ENCODE peak calls at places on chromosomes 6 and 20, in ten cellular contexts. R is neural progenitor cell, Q is GM06990, Y is psoas muscle, P is cardiac muscle cell, Z is HCT116, U is PC-3, X is sigmoid colon, O is endodermal cell, M is adrenal gland. G is an unnamed sample.

GRCh38 chr6:105310371-105310770 is 92.5 kb downstream of the PREP start:
- DNase-seq in Z (no peak), U (no peak), Q (no peak), Y (no peak), P (no peak), X (no peak), M (no peak), O (no peak), R (no peak), G (peak; percentile 18)

GRCh38 chr6:27650620-27651370 is 177.9 kb upstream of the ZNF184 start:
- DNase-seq in P (peak; percentile 71), Y (no peak), X (no peak), O (peak; percentile 92), U (peak; percentile 92), Q (peak; percentile 37), M (no peak), Z (peak; percentile 78), R (peak; percentile 80), G (peak; percentile 81)

GRCh38 chr6:150490586-150490985 is 109.1 kb upstream of the PLEKHG1 start:
- DNase-seq in X (no peak), P (no peak), O (peak; percentile 51), M (no peak), U (peak; percentile 84), Z (peak; percentile 69), Q (no peak), Y (no peak), R (no peak), G (no peak)

GRCh38 chr6:104784884-104785283 is 74.8 kb downstream of the HACE1 start:
- DNase-seq in R (no peak), Q (no peak), P (peak; percentile 10), X (no peak), M (no peak), O (no peak), U (no peak), Y (no peak), Z (no peak), G (no peak)

GRCh38 chr20:1950836-1951235 is 43.0 kb downstream of the PDYN start:
- DNase-seq in Q (no peak), Z (no peak), X (peak; percentile 36), O (peak; percentile 81), M (no peak), R (peak; percentile 77), P (no peak), U (no peak), Y (no peak), G (peak; percentile 75)

GRCh38 chr6:113291751-113292445 is 565.2 kb upstream of the MARCKS start:
- DNase-seq in R (no peak), P (peak; percentile 51), Z (no peak), O (no peak), Y (no peak), Q (no peak), M (no peak), X (no peak), U (peak; percentile 14), G (no peak)

GRCh38 chr6:166570929-166571699 is 15.4 kb downstream of the RAMACL start:
- DNase-seq in Z (no peak), M (no peak), X (no peak), P (no peak), U (no peak), Q (no peak), O (peak; percentile 45), R (no peak), Y (no peak), G (peak; percentile 64)

GRCh38 chr20:5550738-5551529 is 199.3 kb upstream of the SHLD1 start:
- DNase-seq in M (no peak), Z (no peak), O (no peak), Y (no peak), R (no peak), X (no peak), Q (no peak), P (no peak), U (no peak), G (no peak)

GRCh38 chr6:145892026-145892425 is 72.1 kb downstream of the SHPRH start:
- DNase-seq in Q (no peak), P (no peak), R (no peak), Y (no peak), U (no peak), Z (no peak), X (no peak), O (no peak), M (no peak), G (no peak)

GRCh38 chr6:145893586-145893985 is 70.6 kb downstream of the SHPRH start:
- DNase-seq in X (no peak), U (no peak), Q (no peak), R (no peak), P (no peak), M (no peak), Y (no peak), Z (no peak), O (no peak), G (no peak)

GRCh38 chr6:145891126-145891525 is 73.0 kb downstream of the SHPRH start:
- DNase-seq in Q (no peak), O (no peak), X (no peak), Z (no peak), R (no peak), M (no peak), Y (no peak), U (no peak), P (peak; percentile 84), G (no peak)

GRCh38 chr6:145890422-145890821 is 73.7 kb downstream of the SHPRH start:
- DNase-seq in O (no peak), Y (no peak), Z (no peak), R (no peak), M (no peak), P (no peak), X (no peak), U (no peak), Q (no peak), G (no peak)

DNA sequence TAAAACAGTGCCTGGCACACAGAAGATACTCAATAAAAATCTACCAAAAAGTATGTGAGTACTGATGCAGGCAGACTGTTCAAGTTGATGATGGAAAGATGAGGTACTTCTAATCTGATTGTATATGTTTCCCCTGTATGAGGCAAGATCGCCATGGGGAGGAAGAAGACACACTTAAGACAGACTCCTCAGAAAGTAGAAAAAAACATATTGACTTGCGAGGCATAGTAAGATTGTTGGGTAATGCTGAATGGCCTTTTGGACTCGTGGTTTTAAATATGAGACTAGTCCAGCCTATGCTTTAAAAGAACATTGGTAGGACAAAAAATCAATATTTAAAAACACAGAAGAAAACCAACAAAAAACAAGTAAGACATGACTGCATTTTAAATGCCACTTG is 72.6 kb downstream of the SHPRH start:
- DNase-seq in Q (no peak), X (no peak), R (no peak), P (peak; percentile 41), Z (no peak), Y (no peak), U (no peak), O (no peak), M (no peak), G (no peak)
- H3K36me3 ChIP-seq in Q (peaks cover 4% of the 10 kb centered on the region), X (no peaks in the 10 kb centered on the region), R (peaks cover 14% of the 10 kb centered on the region), P (peaks cover 35% of the 10 kb centered on the region), Z (peaks cover 4% of the 10 kb centered on the region), Y (peaks cover 4% of the 10 kb centered on the region), U (no peaks in the 10 kb centered on the region), O (peaks cover 76% of the 10 kb centered on the region), M (no peaks in the 10 kb centered on the region), G (peaks cover 4% of the 10 kb centered on the region)

DNA sequence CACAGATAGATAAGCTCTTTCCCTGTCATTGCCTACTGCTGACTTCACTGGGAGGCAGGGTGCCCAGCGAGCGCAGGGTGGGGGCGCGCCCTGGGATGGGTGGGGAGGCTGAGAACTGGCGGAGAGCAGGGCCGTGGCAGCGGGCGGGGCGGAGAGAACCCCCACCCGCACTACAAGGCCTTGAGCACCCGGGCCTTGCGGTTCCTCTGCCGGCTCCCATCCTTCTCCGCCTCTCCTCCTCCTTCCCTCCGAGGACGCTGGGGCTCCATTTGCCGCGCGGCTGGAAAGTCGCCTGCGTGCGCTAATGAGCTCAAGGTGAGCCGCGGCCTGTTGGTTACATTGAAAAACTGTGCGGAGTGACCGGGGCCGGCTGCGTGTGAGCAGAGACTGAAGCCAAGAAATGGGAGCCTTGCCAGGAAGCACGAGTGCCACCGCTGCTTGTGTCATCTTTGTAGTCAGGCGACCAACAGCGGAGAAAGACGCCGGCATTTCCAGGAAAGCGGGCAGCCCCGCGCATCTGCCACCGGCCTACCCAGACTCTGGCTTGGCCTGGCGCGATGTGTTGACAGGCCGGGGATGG is 963.5 kb upstream of the SLC35B3 start:
- DNase-seq in Q (no peak), Y (no peak), R (no peak), Z (no peak), M (peak; percentile 2), X (no peak), U (no peak), O (peak; percentile 56), P (peak; percentile 40), G (peak; percentile 17)
- H3K4me3 ChIP-seq in Q (no peak overlapping the region), Y (peak overlapping the region; percentile 15), R (no peak overlapping the region), Z (no peak overlapping the region), M (no peak overlapping the region), X (no peak overlapping the region), U (no peak overlapping the region), O (no peak overlapping the region), P (no peak overlapping the region), G (no peak overlapping the region)

GRCh38 chr6:158765509-158766068 is 53.6 kb downstream of the EZR start:
- DNase-seq in Q (no peak), U (no peak), P (no peak), Y (no peak), R (no peak), Z (no peak), X (peak; percentile 21), M (peak; percentile 38), O (peak; percentile 49), G (peak; percentile 31)

GRCh38 chr6:158768396-158768795 is 50.8 kb downstream of the EZR start:
- DNase-seq in Y (no peak), Q (no peak), R (no peak), U (no peak), X (peak; percentile 59), Z (no peak), M (no peak), P (no peak), O (no peak), G (no peak)

GRCh38 chr6:158767714-158768113 is 51.5 kb downstream of the EZR start:
- DNase-seq in X (peak; percentile 48), P (no peak), M (no peak), Y (no peak), U (no peak), Z (no peak), Q (no peak), O (no peak), R (no peak), G (no peak)

GRCh38 chr6:158764941-158765340 is 54.2 kb downstream of the EZR start:
- DNase-seq in X (no peak), U (no peak), Z (no peak), Y (no peak), O (peak; percentile 61), R (no peak), M (no peak), P (no peak), Q (no peak), G (peak; percentile 35)

DNA sequence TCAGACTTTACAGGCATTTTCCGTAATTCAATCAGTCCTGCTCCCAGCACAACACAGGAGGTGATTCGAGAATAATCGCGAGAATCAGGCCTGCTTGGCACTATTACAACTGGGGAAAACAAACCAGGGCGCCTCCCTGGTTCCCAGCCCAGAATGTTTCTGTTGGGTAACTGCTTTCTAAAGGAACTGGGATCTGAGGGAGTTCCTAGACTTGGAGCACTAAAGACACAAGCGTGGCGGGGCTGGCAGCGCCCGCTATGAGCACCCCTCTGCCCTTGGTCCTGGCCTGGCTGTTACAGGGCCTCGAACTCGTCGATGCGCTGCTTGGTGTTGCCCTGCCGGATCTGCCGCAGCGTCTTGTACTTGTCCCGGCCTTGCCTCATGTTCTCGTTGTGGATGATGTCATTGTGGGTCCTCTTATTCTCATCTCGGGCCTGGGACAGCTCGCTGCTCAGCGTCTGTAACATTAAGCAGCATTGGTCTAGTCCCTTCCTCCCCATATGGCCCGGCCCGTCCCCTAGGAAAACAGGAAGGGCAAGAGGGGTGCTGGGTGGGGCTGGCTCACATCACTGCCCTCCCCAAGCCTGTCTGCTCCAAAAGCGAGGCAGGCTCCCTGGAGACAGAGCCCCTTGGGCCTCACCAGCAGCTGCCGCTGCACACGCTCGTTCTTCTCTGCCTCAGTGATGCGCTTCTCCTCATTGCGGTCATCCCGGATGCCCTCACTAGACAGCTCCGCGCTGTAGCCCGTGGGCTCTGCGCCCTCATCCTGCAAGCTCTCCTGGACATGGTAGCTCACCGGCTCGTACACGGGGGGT is 52.3 kb downstream of the EZR start:
- DNase-seq in Q (no peak), M (peak; percentile 38), X (peak; percentile 56), P (no peak), U (no peak), R (no peak), Z (no peak), Y (no peak), O (no peak), G (peak; percentile 46)
- H3K36me3 ChIP-seq in Q (peaks cover 60% of the 10 kb centered on the region), M (peaks cover 76% of the 10 kb centered on the region), X (peaks cover 24% of the 10 kb centered on the region), P (peaks cover 64% of the 10 kb centered on the region), U (peaks cover 62% of the 10 kb centered on the region), R (no peaks in the 10 kb centered on the region), Z (peaks cover 75% of the 10 kb centered on the region), Y (peaks cover 3% of the 10 kb centered on the region), O (peaks cover 80% of the 10 kb centered on the region), G (peaks cover 61% of the 10 kb centered on the region)

DNA sequence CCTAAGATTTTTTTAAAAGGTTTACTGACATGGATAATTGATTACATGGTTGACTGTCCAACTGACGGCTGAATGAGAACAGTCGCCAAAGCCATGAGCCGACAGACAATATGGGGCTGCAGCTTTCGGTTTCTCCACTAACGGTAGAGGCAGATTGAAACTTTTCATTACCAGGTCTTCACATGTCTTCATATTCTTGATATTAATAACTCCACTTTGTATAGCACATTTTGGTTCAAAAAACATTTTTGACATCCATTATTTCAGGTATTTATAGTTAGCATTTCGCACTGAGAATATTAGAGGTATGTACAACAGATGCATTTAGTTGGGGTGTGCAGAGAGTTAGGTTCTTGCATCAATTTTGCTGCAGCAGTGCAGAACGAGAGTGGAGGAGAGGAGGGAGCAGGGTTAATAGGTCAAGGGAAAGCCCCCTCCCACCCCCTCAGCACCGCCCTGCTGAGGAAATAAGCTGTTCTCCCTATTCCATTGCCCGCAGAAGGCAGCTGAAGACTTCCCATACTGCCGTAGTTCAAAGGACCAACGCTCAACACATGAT is 73.5 kb upstream of the ADTRP start:
- DNase-seq in Y (no peak), M (no peak), O (no peak), U (no peak), Q (peak; percentile 64), R (peak; percentile 52), Z (no peak), P (no peak), X (no peak), G (no peak)
- H3K4me3 ChIP-seq in Y (peak overlapping the region; percentile 48), M (no peak overlapping the region), O (no peak overlapping the region), U (no peak overlapping the region), Q (peak overlapping the region; percentile 36), R (no peak overlapping the region), Z (no peak overlapping the region), P (no peak overlapping the region), X (no peak overlapping the region), G (no peak overlapping the region)